ENCODE peak calls at places on chromosomes 2 and 18, in five cellular contexts. H is posterior cingulate gyrus; F is coronary artery; O is RCC 7860; D is stimulated activated CD8-positive, alpha-beta memory T cell treated with anti-CD3 and anti-CD28 coated beads, Interleukin-15, amount 100 ng/mL, for 48 hours. T is an unnamed sample.

GRCh38 chr2:201980389-201980821 is 53.2 kb upstream of the FZD7 start:
- DNase-seq in H (no peak), F (no peak), O (no peak), D (no peak), T (no peak)

GRCh38 chr2:173191601-173192000 is 116.0 kb downstream of the MAP3K20 start:
- DNase-seq in H (no peak), F (no peak), O (peak), D (no peak), T (no peak)

GRCh38 chr2:122135353-122135947 is 380.0 kb downstream of the TSN start:
- DNase-seq in H (no peak), F (no peak), O (no peak), D (no peak), T (no peak)

GRCh38 chr2:72862239-72862988 is 24.8 kb upstream of the SPR start:
- DNase-seq in H (peak), F (peak), O (peak), D (peak), T (peak)

GRCh38 chr2:105865222-105865913 is 120.7 kb downstream of the NCK2 start:
- DNase-seq in H (no peak), F (peak), O (no peak), D (no peak), T (no peak)

GRCh38 chr18:25010623-25011374 is 341.2 kb downstream of the ZNF521 start:
- DNase-seq in H (no peak), F (no peak), O (no peak), D (no peak), T (no peak)

GRCh38 chr2:7083580-7084509 is 166.6 kb downstream of the RNF144A start:
- DNase-seq in H (no peak), F (no peak), O (peak), D (no peak), T (no peak)

GRCh38 chr18:3330622-3331021 is 68.7 kb downstream of the MYL12B start:
- DNase-seq in H (no peak), F (no peak), O (no peak), D (no peak), T (no peak)

GRCh38 chr18:50218432-50219197 is 23.7 kb upstream of the MYO5B start:
- DNase-seq in H (no peak), F (no peak), O (no peak), D (no peak), T (no peak)

GRCh38 chr18:22223263-22223960 is 54.0 kb downstream of the GATA6 start:
- DNase-seq in H (no peak), F (peak), O (peak), D (peak), T (peak)

GRCh38 chr2:190407662-190408537 is at the start of gene MFSD6:
- DNase-seq in H (peak), F (no peak), O (no peak), D (peak), T (no peak)

GRCh38 chr2:70978388-70979357 is at the start of gene ANKRD53:
- DNase-seq in H (no peak), F (peak), O (no peak), D (no peak), T (peak)

GRCh38 chr2:238231251-238231793 is 8.5 kb downstream of the HES6 start:
- DNase-seq in H (peak), F (peak), O (no peak), D (peak), T (peak)

GRCh38 chr2:168157926-168158325 is 89.5 kb downstream of the STK39 start:
- DNase-seq in H (no peak), F (no peak), O (no peak), D (no peak), T (no peak)

GRCh38 chr18:79315589-79315988 is 80.1 kb upstream of the NFATC1 start:
- DNase-seq in H (no peak), F (no peak), O (no peak), D (no peak), T (no peak)

GRCh38 chr2:65420712-65421431 is 11.5 kb downstream of the SPRED2 start:
- DNase-seq in H (no peak), F (no peak), O (peak), D (no peak), T (no peak)

GRCh38 chr2:102301867-102302362 is 9.4 kb upstream of the IL1RL1 start:
- DNase-seq in H (no peak), F (no peak), O (no peak), D (peak), T (no peak)

GRCh38 chr2:28649481-28650260 is 102.0 kb upstream of the PPP1CB start:
- DNase-seq in H (no peak), F (peak), O (peak), D (peak), T (no peak)

GRCh38 chr2:111135910-111136297 is 15.2 kb downstream of the BCL2L11 start:
- DNase-seq in H (no peak), F (no peak), O (peak), D (no peak), T (no peak)

GRCh38 chr2:56009758-56010534 is 86.4 kb upstream of the EFEMP1 start:
- DNase-seq in H (no peak), F (no peak), O (peak), D (no peak), T (no peak)